ENCODE peak calls at places on chromosomes 16 and 17, in six cellular contexts. U is stimulated activated CD4-positive, alpha-beta T cell treated with anti-CD3 and anti-CD28 coated beads, Interleukin-1b, Interleukin-23, amount 100 ng/mL, for 4 hours; E is H54; Z is NCI-H2227 treated with DMSO at 0.1 percent for 48 hours; A is GM12864; J is SW480. H is an unnamed sample.
A peak's percentile ranks its signal among the peaks of the same experiment; 100 is the strongest.

GRCh38 chr16:28538733-28539596 is at the start of gene NUPR1:
- DNase-seq in J (no peak), U (no peak), E (peak; percentile 86), A (no peak), Z (no peak), H (no peak)

GRCh38 chr16:51382215-51382614 is 231.1 kb upstream of the SALL1 start:
- DNase-seq in U (no peak), E (no peak), Z (no peak), A (no peak), J (no peak), H (no peak)

GRCh38 chr16:66421891-66422290 is 5.2 kb upstream of the BEAN1 start:
- DNase-seq in Z (no peak), U (no peak), E (no peak), J (no peak), A (no peak), H (no peak)

GRCh38 chr17:18999911-19000310 is 4.7 kb downstream of the FAM83G start:
- DNase-seq in E (no peak), U (no peak), Z (no peak), J (no peak), A (no peak), H (no peak)

GRCh38 chr17:67902531-67903231 is 77.4 kb downstream of the BPTF start:
- DNase-seq in Z (no peak), A (no peak), U (no peak), E (no peak), J (no peak), H (no peak)

GRCh38 chr17:66920426-66920825 is 44.1 kb upstream of the CACNG4 start:
- DNase-seq in J (no peak), Z (no peak), A (no peak), U (no peak), E (no peak), H (no peak)

GRCh38 chr17:40953876-40954275 is 12.9 kb downstream of the KRT39 start:
- DNase-seq in E (no peak), U (no peak), J (peak; percentile 91), A (no peak), Z (no peak), H (no peak)

GRCh38 chr17:63405741-63406261 is 40.3 kb downstream of the CYB561 start:
- DNase-seq in A (peak; percentile 35), E (peak; percentile 34), Z (peak; percentile 50), U (no peak), J (peak; percentile 57), H (no peak)

GRCh38 chr17:57612202-57613071 is 132.7 kb downstream of the CCDC182 start:
- DNase-seq in A (no peak), J (peak; percentile 62), Z (peak; percentile 47), U (no peak), E (no peak), H (peak; percentile 6)

GRCh38 chr16:66600484-66600883 is 4.0 kb upstream of the CMTM3 start:
- DNase-seq in E (no peak), J (no peak), A (no peak), Z (no peak), U (no peak), H (no peak)

GRCh38 chr17:4968916-4969550 is 1.4 kb upstream of the SPAG7 start:
- DNase-seq in U (no peak), A (no peak), J (peak; percentile 88), Z (no peak), E (no peak), H (no peak)

GRCh38 chr17:15398291-15398690 is 56.9 kb upstream of the TEKT3 start:
- DNase-seq in U (no peak), Z (no peak), A (no peak), E (peak; percentile 26), J (peak; percentile 73), H (no peak)

H was measured in activated B cell treated with CpG ODN at 0.5 μM for 24 hours.